ENCODE peak calls at places on chromosomes 5 and 9, in nine cellular contexts. E is GM23248; P is brain microvascular endothelial cell; K is colonic mucosa; Q is BE2C; V is AG04449; D is Caco-2; C is CD8-positive, alpha-beta memory T cell; J is SJSA1. U is an unnamed sample.

GRCh38 chr9:134488251-134488900 is 153.2 kb upstream of the COL5A1 start:
- DNase-seq in E (peak), P (peak), K (no peak), Q (no peak), V (no peak), D (no peak), C (peak), J (no peak), U (no peak)

GRCh38 chr5:107739661-107740060 is 68.9 kb upstream of the EFNA5 start:
- DNase-seq in E (no peak), P (peak), K (no peak), Q (no peak), V (no peak), D (no peak), C (no peak), J (no peak), U (peak)

GRCh38 chr5:35647128-35647527 is 29.5 kb downstream of the SPEF2 start:
- DNase-seq in E (no peak), P (no peak), K (no peak), Q (no peak), V (no peak), D (no peak), C (no peak), J (no peak), U (no peak)

GRCh38 chr5:62653001-62653863 is 74.6 kb downstream of the LRRC70 start:
- DNase-seq in E (no peak), P (no peak), K (no peak), Q (no peak), V (no peak), D (no peak), C (no peak), J (no peak), U (no peak)

GRCh38 chr5:150987746-150988145 is 32.6 kb upstream of the GPX3 start:
- DNase-seq in E (no peak), P (no peak), K (no peak), Q (no peak), V (no peak), D (no peak), C (no peak), J (no peak), U (no peak)

GRCh38 chr9:95134457-95134881 is 183.0 kb downstream of the FANCC start:
- DNase-seq in E (no peak), P (no peak), K (peak), Q (no peak), V (no peak), D (peak), C (no peak), J (no peak), U (no peak)

GRCh38 chr5:170552486-170553122 is 48.8 kb downstream of the KCNIP1 start:
- DNase-seq in E (peak), P (peak), K (peak), Q (no peak), V (peak), D (peak), C (no peak), J (peak), U (no peak)

GRCh38 chr5:611731-612486 is at the start of gene CEP72:
- DNase-seq in E (peak), P (peak), K (peak), Q (peak), V (no peak), D (peak), C (peak), J (peak), U (peak)

GRCh38 chr9:21455320-21455719 is 15.1 kb downstream of the IFNA1 start:
- DNase-seq in E (peak), P (peak), K (no peak), Q (no peak), V (no peak), D (peak), C (no peak), J (no peak), U (no peak)

GRCh38 chr9:89637787-89638186 is 33.0 kb downstream of the GADD45G start:
- DNase-seq in E (peak), P (no peak), K (no peak), Q (no peak), V (no peak), D (no peak), C (no peak), J (no peak), U (no peak)

GRCh38 chr9:71001780-71002386 is 119.5 kb downstream of the TRPM3 start:
- DNase-seq in E (peak), P (no peak), K (peak), Q (peak), V (no peak), D (peak), C (no peak), J (no peak), U (no peak)

GRCh38 chr5:79133657-79134451 is 22.2 kb downstream of the BHMT start:
- DNase-seq in E (peak), P (peak), K (peak), Q (peak), V (peak), D (peak), C (peak), J (peak), U (peak)

GRCh38 chr9:124286292-124286931 is 28.7 kb downstream of the NEK6 start:
- DNase-seq in E (peak), P (peak), K (peak), Q (no peak), V (no peak), D (no peak), C (peak), J (peak), U (no peak)

GRCh38 chr5:132860742-132861141 is 5.5 kb downstream of the GDF9 start:
- DNase-seq in E (no peak), P (no peak), K (no peak), Q (no peak), V (no peak), D (no peak), C (no peak), J (no peak), U (no peak)

GRCh38 chr9:126750941-126751725 is 53.7 kb upstream of the ZBTB43 start:
- DNase-seq in E (no peak), P (no peak), K (no peak), Q (no peak), V (no peak), D (no peak), C (no peak), J (no peak), U (no peak)

GRCh38 chr5:176748073-176748966 is 62.0 kb upstream of the UNC5A start:
- DNase-seq in E (no peak), P (no peak), K (no peak), Q (no peak), V (no peak), D (no peak), C (peak), J (no peak), U (no peak)

GRCh38 chr5:130555429-130555828 is 609.6 kb downstream of the HINT1 start:
- DNase-seq in E (no peak), P (no peak), K (no peak), Q (no peak), V (no peak), D (peak), C (no peak), J (no peak), U (no peak)

GRCh38 chr5:82349651-82350050 is 71.5 kb upstream of the RPS23 start:
- DNase-seq in E (peak), P (no peak), K (peak), Q (peak), V (no peak), D (peak), C (no peak), J (no peak), U (no peak)

GRCh38 chr5:170860818-170861217 is 1.0 kb upstream of the RANBP17 start:
- DNase-seq in E (no peak), P (no peak), K (no peak), Q (no peak), V (no peak), D (no peak), C (no peak), J (peak), U (no peak)

GRCh38 chr9:133576591-133577462 is 32.4 kb downstream of the FAM163B start:
- DNase-seq in E (no peak), P (peak), K (no peak), Q (no peak), V (no peak), D (no peak), C (no peak), J (no peak), U (no peak)

GRCh38 chr9:30774326-30774725 is 1610.1 kb upstream of the ACO1 start:
- DNase-seq in E (no peak), P (no peak), K (no peak), Q (peak), V (no peak), D (peak), C (no peak), J (no peak), U (no peak)

GRCh38 chr5:115952579-115952978 is 9.7 kb upstream of the LVRN start:
- DNase-seq in E (no peak), P (no peak), K (no peak), Q (no peak), V (no peak), D (no peak), C (no peak), J (no peak), U (no peak)

GRCh38 chr5:176497852-176498251 is 39.4 kb downstream of the RNF44 start:
- DNase-seq in E (peak), P (peak), K (no peak), Q (no peak), V (no peak), D (no peak), C (no peak), J (no peak), U (peak)

GRCh38 chr5:150065886-150066285 is 20.5 kb downstream of the CSF1R start:
- DNase-seq in E (peak), P (peak), K (no peak), Q (no peak), V (no peak), D (no peak), C (no peak), J (peak), U (no peak)

GRCh38 chr5:151072234-151073025 is 8.4 kb downstream of the TNIP1 start:
- DNase-seq in E (peak), P (peak), K (no peak), Q (no peak), V (no peak), D (peak), C (no peak), J (peak), U (peak)

GRCh38 chr5:168747987-168748777 is 169.0 kb upstream of the PANK3 start:
- DNase-seq in E (peak), P (no peak), K (peak), Q (peak), V (no peak), D (peak), C (no peak), J (peak), U (peak)

GRCh38 chr5:61732376-61732775 is 400.3 kb downstream of the ZSWIM6 start:
- DNase-seq in E (no peak), P (no peak), K (no peak), Q (no peak), V (no peak), D (no peak), C (no peak), J (no peak), U (no peak)

GRCh38 chr9:78620303-78620702 is 323.4 kb downstream of the PSAT1 start:
- DNase-seq in E (peak), P (no peak), K (no peak), Q (no peak), V (no peak), D (no peak), C (no peak), J (peak), U (no peak)

GRCh38 chr5:60541980-60542379 is 158.0 kb downstream of the DEPDC1B start:
- DNase-seq in E (peak), P (peak), K (no peak), Q (no peak), V (no peak), D (peak), C (no peak), J (no peak), U (no peak)

GRCh38 chr9:3920586-3921582 is 379.0 kb downstream of the GLIS3 start:
- DNase-seq in E (no peak), P (no peak), K (no peak), Q (no peak), V (no peak), D (peak), C (no peak), J (no peak), U (no peak)

GRCh38 chr5:110088676-110089436 is 399.1 kb downstream of the MAN2A1 start:
- DNase-seq in E (no peak), P (no peak), K (no peak), Q (no peak), V (no peak), D (no peak), C (no peak), J (no peak), U (peak)

GRCh38 chr5:54902817-54903473 is 82.4 kb downstream of the ESM1 start:
- DNase-seq in E (peak), P (no peak), K (no peak), Q (no peak), V (no peak), D (no peak), C (peak), J (no peak), U (no peak)

GRCh38 chr9:76101472-76101871 is 211.0 kb downstream of the PCSK5 start:
- DNase-seq in E (no peak), P (no peak), K (no peak), Q (no peak), V (no peak), D (no peak), C (no peak), J (no peak), U (no peak)

GRCh38 chr5:110343616-110344015 is 382.9 kb downstream of the TMEM232 start:
- DNase-seq in E (no peak), P (no peak), K (no peak), Q (no peak), V (no peak), D (no peak), C (no peak), J (no peak), U (no peak)

GRCh38 chr9:75372499-75373268 is 284.4 kb downstream of the OSTF1 start:
- DNase-seq in E (no peak), P (peak), K (no peak), Q (no peak), V (no peak), D (no peak), C (no peak), J (no peak), U (no peak)

GRCh38 chr9:133990366-133991210 is 1.5 kb downstream of the VAV2 start:
- DNase-seq in E (peak), P (peak), K (peak), Q (peak), V (peak), D (peak), C (no peak), J (peak), U (no peak)

GRCh38 chr5:11355491-11355890 is 548.8 kb downstream of the CTNND2 start:
- DNase-seq in E (no peak), P (no peak), K (no peak), Q (no peak), V (no peak), D (no peak), C (no peak), J (no peak), U (no peak)

GRCh38 chr5:141876628-141877477 is 1.4 kb downstream of the PCDH1 start:
- DNase-seq in E (peak), P (no peak), K (peak), Q (no peak), V (no peak), D (peak), C (no peak), J (no peak), U (no peak)

GRCh38 chr5:141874262-141874964 is 3.8 kb downstream of the PCDH1 start:
- DNase-seq in E (no peak), P (no peak), K (peak), Q (no peak), V (no peak), D (no peak), C (peak), J (no peak), U (no peak)

GRCh38 chr5:141877478-141878185 is 578 bp downstream of the PCDH1 start:
- DNase-seq in E (peak), P (no peak), K (peak), Q (peak), V (no peak), D (no peak), C (no peak), J (no peak), U (no peak)

GRCh38 chr5:141875022-141875740 is 3.0 kb downstream of the PCDH1 start:
- DNase-seq in E (no peak), P (no peak), K (no peak), Q (no peak), V (no peak), D (no peak), C (peak), J (no peak), U (no peak)

DNA sequence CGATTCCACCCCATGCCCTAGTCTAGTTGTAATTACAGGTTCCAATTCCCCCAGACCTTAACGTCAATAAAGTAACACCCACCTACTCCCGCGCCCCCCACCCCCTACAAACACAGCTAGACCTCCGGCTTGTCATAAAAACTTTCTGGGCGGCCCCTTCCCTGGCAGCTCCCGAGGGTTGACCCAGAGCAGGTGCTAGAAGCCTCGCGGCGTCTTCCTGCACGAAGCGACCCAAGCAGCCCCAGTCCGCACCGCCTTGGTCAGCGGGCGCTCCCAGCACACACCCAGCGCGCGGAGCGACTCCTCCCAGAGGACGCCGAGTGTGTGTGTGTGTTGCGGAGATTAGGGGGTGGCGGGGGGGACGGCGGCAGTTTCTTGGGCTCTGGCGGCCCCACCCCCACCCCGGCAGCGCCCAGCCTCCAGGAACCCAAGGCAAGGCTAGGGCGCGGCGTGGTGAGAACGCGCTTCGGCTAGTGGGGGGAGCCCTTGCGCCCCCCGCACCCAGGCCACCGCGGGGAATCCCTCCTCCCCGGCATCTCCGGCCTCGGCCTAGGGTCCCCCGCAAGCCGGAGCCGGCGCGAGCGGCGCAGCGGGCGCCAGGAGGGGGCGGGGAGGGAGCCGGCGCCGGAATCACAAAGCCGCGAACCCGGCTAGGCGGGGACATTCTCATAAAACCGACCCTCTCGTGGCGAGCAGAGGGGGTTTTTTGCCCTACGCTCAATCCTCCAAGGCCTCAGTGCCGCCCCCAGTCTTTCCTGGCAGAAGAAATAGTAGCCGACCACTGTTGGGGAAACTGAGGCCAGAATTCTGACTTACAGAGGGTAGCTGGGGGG is 2.2 kb downstream of the PCDH1 start:
- DNase-seq in E (peak), P (no peak), K (peak), Q (peak), V (no peak), D (peak), C (peak), J (no peak), U (no peak)
- H3K4me3 ChIP-seq in E (peak), P (peak), K (peak), Q (peak), V (no peak), D (peak), C (peak), J (no peak), U (peak)

GRCh38 chr9:841371-842209 is at the start of gene DMRT1:
- DNase-seq in E (no peak), P (no peak), K (no peak), Q (no peak), V (no peak), D (no peak), C (no peak), J (no peak), U (no peak)
- H3K4me3 ChIP-seq in E (no peak), P (no peak), K (no peak), Q (no peak), V (no peak), D (peak), C (no peak), J (no peak), U (no peak)

DNA sequence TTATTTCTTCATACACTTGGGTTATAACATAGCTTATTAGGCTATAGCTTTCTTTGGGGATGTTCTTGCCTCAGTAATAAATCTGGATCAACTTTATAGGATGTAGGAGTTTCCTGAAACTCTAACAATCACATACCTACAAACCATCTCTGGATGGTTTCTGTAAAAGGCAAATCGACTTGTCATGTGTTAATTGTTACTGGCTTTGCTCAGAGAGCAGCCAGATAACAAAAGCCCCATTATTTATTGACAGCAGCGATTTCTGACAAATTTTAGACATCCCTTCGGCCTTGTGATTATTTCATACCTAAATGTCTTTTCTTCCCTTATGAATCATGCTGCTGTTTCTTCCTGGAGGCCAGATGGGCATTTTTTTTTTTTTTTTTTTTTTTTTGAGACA is 82.6 kb upstream of the NAA35 start:
- DNase-seq in E (no peak), P (no peak), K (no peak), Q (no peak), V (no peak), D (no peak), C (no peak), J (peak), U (no peak)
- H3K4me3 ChIP-seq in E (no peak), P (no peak), K (no peak), Q (no peak), V (no peak), D (no peak), C (no peak), J (no peak), U (no peak)

DNA sequence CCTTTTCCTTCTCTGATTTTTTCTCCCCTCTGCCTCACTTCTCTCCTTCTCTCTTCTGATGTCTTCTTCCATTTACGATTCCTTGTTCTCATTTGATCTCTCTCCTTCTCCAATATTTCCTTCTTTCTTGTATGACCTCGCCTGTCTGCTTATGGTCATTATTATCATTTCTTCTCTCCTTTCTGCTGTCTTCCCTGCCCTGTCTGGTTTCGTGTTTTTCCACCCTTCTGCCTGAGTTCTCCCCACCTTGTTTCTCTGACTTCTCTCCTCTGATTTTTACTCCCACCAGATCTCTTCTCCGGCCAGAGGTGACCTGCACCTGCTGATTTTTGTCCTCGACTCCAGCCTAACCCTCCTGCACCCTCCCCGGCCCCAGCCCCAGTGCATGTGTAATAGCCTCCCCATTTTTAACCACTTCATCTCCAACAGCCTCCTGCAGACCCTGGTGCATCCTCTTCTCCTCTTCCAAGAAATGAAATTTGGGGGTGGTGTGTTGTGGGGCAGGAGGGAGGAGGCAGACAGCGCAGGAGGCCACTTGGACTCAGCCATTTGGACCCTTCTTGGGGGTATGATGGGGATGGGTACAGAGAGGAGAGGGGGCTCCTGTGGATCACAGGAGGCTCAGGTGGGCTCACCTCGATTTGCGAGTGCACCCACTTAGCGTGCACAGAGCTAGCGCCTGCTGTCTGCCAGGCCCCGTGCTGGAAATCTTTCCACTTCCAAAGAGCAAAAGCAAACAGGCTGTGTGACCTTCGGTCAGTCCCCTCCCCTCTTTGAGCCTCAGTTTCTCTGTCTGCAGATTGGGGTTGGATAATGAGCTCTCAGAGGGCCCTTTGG is 32.5 kb downstream of the GSN start:
- DNase-seq in E (no peak), P (no peak), K (no peak), Q (no peak), V (no peak), D (no peak), C (no peak), J (no peak), U (no peak)
- H3K4me3 ChIP-seq in E (peak), P (peak), K (peak), Q (peak), V (peak), D (peak), C (no peak), J (no peak), U (peak)

U was measured in keratinocyte.